ENCODE peak calls at places on chromosomes 11 and 22, in four cellular contexts. C, R, M and N are unnamed samples.

GRCh38 chr11:73386568-73386967 is 10.4 kb downstream of the RELT start:
- DNase-seq in R (no peak), C (no peak), M (no peak), N (no peak)

GRCh38 chr11:125378083-125378482 is 118.0 kb downstream of the FEZ1 start:
- DNase-seq in R (no peak), C (no peak), M (no peak), N (no peak)

GRCh38 chr11:102824541-102824940 is 18.9 kb downstream of the MMP3 start:
- DNase-seq in M (no peak), C (no peak), R (no peak), N (no peak)

GRCh38 chr11:73716153-73717056 is 44.5 kb downstream of the RAB6A start:
- DNase-seq in R (no peak), M (no peak), C (no peak), N (no peak)

GRCh38 chr11:67636962-67637361 is 2.6 kb downstream of the TBX10 start:
- DNase-seq in R (no peak), M (no peak), C (no peak), N (no peak)

GRCh38 chr11:74641905-74642304 is 49.5 kb downstream of the POLD3 start:
- DNase-seq in M (no peak), R (peak; percentile 31), C (no peak), N (no peak)

GRCh38 chr22:41262250-41262765 is 21.6 kb upstream of the CHADL start:
- DNase-seq in C (no peak), M (no peak), R (no peak), N (no peak)

GRCh38 chr11:20000393-20001134 is 159.7 kb downstream of the DBX1 start:
- DNase-seq in C (no peak), R (no peak), M (no peak), N (peak; percentile 22)

GRCh38 chr22:49858827-49859226 is 5.2 kb downstream of the ZBED4 start:
- DNase-seq in M (no peak), C (no peak), R (no peak), N (no peak)

GRCh38 chr11:72293910-72294533 is 50.0 kb upstream of the PHOX2A start:
- DNase-seq in C (no peak), M (no peak), R (no peak), N (no peak)

GRCh38 chr11:34332524-34332923 is 25.3 kb downstream of the ABTB2 start:
- DNase-seq in M (no peak), R (no peak), C (no peak), N (no peak)

GRCh38 chr11:66904561-66904960 is 47.7 kb downstream of the LRFN4 start:
- DNase-seq in C (no peak), R (no peak), M (no peak), N (no peak)

GRCh38 chr11:29214833-29215232 is 802.0 kb downstream of the KCNA4 start:
- DNase-seq in C (no peak), R (no peak), M (no peak), N (no peak)

GRCh38 chr11:9573054-9573774 is at the start of gene WEE1:
- DNase-seq in M (peak; percentile 94), R (peak; percentile 98), C (peak; percentile 98), N (peak; percentile 99)

GRCh38 chr11:128373011-128373410 is 214.3 kb downstream of the ETS1 start:
- DNase-seq in C (no peak), M (no peak), R (no peak), N (no peak)

GRCh38 chr11:18225906-18226305 is 10.7 kb downstream of the SAA4 start:
- DNase-seq in C (no peak), M (no peak), R (no peak), N (no peak)

GRCh38 chr11:94007426-94007825 is 13.7 kb upstream of the HEPHL1 start:
- DNase-seq in M (no peak), C (no peak), R (no peak), N (no peak)

GRCh38 chr11:66317766-66318575 is 1.1 kb upstream of the CD248 start:
- DNase-seq in R (peak; percentile 81), M (peak; percentile 85), C (no peak), N (peak; percentile 74)

GRCh38 chr22:40463017-40463631 is 92.7 kb downstream of the SGSM3 start:
- DNase-seq in C (no peak), M (peak; percentile 29), R (no peak), N (no peak)

GRCh38 chr11:134585666-134586285 is 173.7 kb upstream of the B3GAT1 start:
- DNase-seq in M (no peak), R (no peak), C (no peak), N (no peak)

GRCh38 chr11:102762414-102762813 is 18.0 kb downstream of the MMP10 start:
- DNase-seq in C (no peak), R (no peak), M (no peak), N (no peak)

GRCh38 chr11:74288161-74288560 is 23.3 kb downstream of the P4HA3 start:
- DNase-seq in C (no peak), M (no peak), R (peak; percentile 61), N (no peak)

GRCh38 chr11:46119352-46120216 is 1.7 kb downstream of the PHF21A start:
- DNase-seq in C (no peak), M (peak; percentile 65), R (peak; percentile 60), N (peak; percentile 69)